ENCODE peak calls at places on chromosome 5, in six cellular contexts. O is neural progenitor cell, C is HCT116, V is MM.1S, D is GM23248, N is GM23338. W is an unnamed sample.

GRCh38 chr5:6201626-6202025 is 176.7 kb downstream of the MED10 start:
- DNase-seq in O (no peak), C (no peak), V (no peak), D (peak), N (no peak), W (no peak)

GRCh38 chr5:141001466-141001853 is 35.2 kb downstream of the PCDHAC2 start:
- DNase-seq in O (peak), C (peak), V (no peak), D (no peak), N (peak), W (peak)

GRCh38 chr5:38607930-38608545 is 51.6 kb upstream of the LIFR start:
- DNase-seq in O (no peak), C (no peak), V (no peak), D (no peak), N (no peak), W (peak)

GRCh38 chr5:72166070-72166979 is 59.0 kb downstream of the MAP1B start:
- DNase-seq in O (peak), C (no peak), V (no peak), D (peak), N (peak), W (peak)

GRCh38 chr5:594241-594860 is 17.8 kb upstream of the CEP72 start:
- DNase-seq in O (no peak), C (no peak), V (no peak), D (no peak), N (no peak), W (no peak)

GRCh38 chr5:170265527-170265926 is 32.0 kb downstream of the LCP2 start:
- DNase-seq in O (peak), C (no peak), V (no peak), D (peak), N (peak), W (peak)

GRCh38 chr5:153153086-153153485 is 337.4 kb upstream of the GRIA1 start:
- DNase-seq in O (no peak), C (no peak), V (peak), D (peak), N (no peak), W (no peak)

GRCh38 chr5:109350537-109351270 is 59.1 kb downstream of the PJA2 start:
- DNase-seq in O (no peak), C (no peak), V (no peak), D (peak), N (no peak), W (no peak)

GRCh38 chr5:150641826-150642566 is 1.5 kb downstream of the SYNPO start:
- DNase-seq in O (peak), C (no peak), V (no peak), D (peak), N (no peak), W (no peak)

GRCh38 chr5:53512539-53512938 is 32.1 kb downstream of the FST start:
- DNase-seq in O (no peak), C (no peak), V (no peak), D (no peak), N (no peak), W (no peak)

GRCh38 chr5:33370135-33370472 is 70.7 kb upstream of the TARS1 start:
- DNase-seq in O (no peak), C (peak), V (no peak), D (peak), N (no peak), W (no peak)

GRCh38 chr5:78586251-78586650 is 62.3 kb downstream of the LHFPL2 start:
- DNase-seq in O (no peak), C (no peak), V (no peak), D (peak), N (no peak), W (peak)

GRCh38 chr5:92544042-92544441 is 1037.0 kb downstream of the NR2F1-AS1 start:
- DNase-seq in O (no peak), C (no peak), V (no peak), D (peak), N (no peak), W (no peak)

GRCh38 chr5:32096891-32097592 is 77.1 kb downstream of the GOLPH3 start:
- DNase-seq in O (no peak), C (no peak), V (no peak), D (no peak), N (no peak), W (no peak)

GRCh38 chr5:35131723-35132122 is 84.0 kb upstream of the AGXT2 start:
- DNase-seq in O (no peak), C (no peak), V (no peak), D (peak), N (no peak), W (no peak)

GRCh38 chr5:127011961-127012644 is 18.3 kb downstream of the MARCHF3 start:
- DNase-seq in O (no peak), C (no peak), V (peak), D (no peak), N (no peak), W (no peak)

GRCh38 chr5:173197375-173197891 is 37.6 kb downstream of the NKX2-5 start:
- DNase-seq in O (no peak), C (no peak), V (no peak), D (peak), N (no peak), W (no peak)

GRCh38 chr5:172716796-172717313 is 54.1 kb downstream of the DUSP1 start:
- DNase-seq in O (peak), C (peak), V (peak), D (peak), N (peak), W (peak)

GRCh38 chr5:92641031-92641962 is 939.7 kb downstream of the NR2F1-AS1 start:
- DNase-seq in O (no peak), C (peak), V (peak), D (peak), N (no peak), W (peak)

GRCh38 chr5:160769264-160769663 is 82.7 kb downstream of the ATP10B start:
- DNase-seq in O (no peak), C (no peak), V (no peak), D (no peak), N (no peak), W (no peak)

GRCh38 chr5:140131967-140132409 is 6.3 kb downstream of the IGIP start:
- DNase-seq in O (no peak), C (peak), V (no peak), D (peak), N (no peak), W (no peak)

GRCh38 chr5:74316064-74316586 is 324.4 kb downstream of the ENC1 start:
- DNase-seq in O (peak), C (no peak), V (no peak), D (peak), N (no peak), W (peak)

GRCh38 chr5:112283943-112284342 is 135.1 kb downstream of the EPB41L4A start:
- DNase-seq in O (no peak), C (no peak), V (no peak), D (no peak), N (no peak), W (no peak)

GRCh38 chr5:133611357-133612020 is 852 bp downstream of the FSTL4 start:
- DNase-seq in O (peak), C (no peak), V (no peak), D (no peak), N (peak), W (peak)
- TF ChIP-seq EZH2 in O (peak), C (no peak), V (no peak), D (peak), N (peak), W (peak)

DNA sequence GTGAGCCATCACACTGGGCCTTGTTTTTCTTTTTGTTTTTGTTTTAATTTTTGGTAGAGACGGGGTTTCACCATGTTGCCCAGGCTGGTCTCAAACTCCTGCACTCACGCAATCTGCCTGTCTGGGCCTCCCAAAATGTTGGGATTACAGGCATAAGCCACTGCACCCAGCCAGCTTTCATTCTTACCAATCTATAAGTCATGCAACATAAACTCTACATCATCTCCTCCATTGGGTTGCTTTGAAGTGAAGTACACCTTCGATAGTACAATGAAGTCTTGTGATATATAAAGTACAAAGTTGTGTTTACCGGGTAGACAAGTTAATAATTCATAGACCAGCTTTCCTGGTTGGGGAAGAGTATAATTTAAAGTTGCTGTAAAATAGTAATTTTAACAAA is 8.8 kb upstream of the CDK7 start:
- DNase-seq in O (no peak), C (no peak), V (no peak), D (no peak), N (no peak), W (no peak)
- TF ChIP-seq EZH2phosphoT487 in O (no peak), C (no peak), V (no peak), D (no peak), N (no peak), W (no peak)

GRCh38 chr5:143011621-143012020 is 241.4 kb downstream of the ARHGAP26 start:
- DNase-seq in O (no peak), C (no peak), V (no peak), D (peak), N (no peak), W (no peak)
- H3K4me2 ChIP-seq in O (no peak), C (no peak), V (no peak), D (no peak), N (no peak), W (no peak)

DNA sequence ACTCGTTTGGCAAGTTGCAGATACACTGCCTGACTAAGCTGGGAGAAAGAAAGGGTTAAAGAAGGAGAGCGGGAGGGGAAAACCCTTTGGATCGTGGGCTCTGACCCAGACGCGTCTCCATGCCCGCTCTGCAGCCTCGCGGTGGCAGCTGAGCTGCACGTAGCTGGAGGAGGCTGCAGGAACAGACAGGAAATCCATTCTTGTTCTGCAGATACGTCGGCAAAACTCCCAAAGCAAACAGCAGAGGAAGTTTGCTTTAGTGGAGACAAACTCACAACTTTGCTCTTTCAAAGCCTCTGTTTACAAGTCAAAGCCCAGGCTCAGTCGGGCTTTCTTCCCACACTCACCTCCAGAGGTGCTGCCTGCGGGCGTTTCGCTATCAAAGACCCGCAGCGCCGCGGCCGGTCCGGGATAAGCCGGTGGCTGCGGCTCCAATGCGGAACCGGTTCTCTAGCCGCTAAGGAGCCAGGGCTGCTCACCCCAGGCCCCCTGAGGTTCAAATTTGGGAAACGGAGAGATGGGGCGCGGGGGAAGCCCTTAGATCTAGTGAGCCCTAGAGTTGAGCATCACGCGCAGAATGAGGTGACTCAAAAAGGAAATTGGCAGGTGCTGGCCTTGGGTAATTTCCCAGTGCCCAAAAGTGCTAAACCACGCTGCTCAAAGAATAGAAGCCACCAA is 60.7 kb downstream of the MAT2B start:
- DNase-seq in O (peak), C (no peak), V (peak), D (peak), N (peak), W (peak)
- TF ChIP-seq EZH2 in O (no peak), C (no peak), V (no peak), D (no peak), N (no peak), W (no peak)

GRCh38 chr5:174903333-174903732 is 179.0 kb downstream of the MSX2 start:
- DNase-seq in O (no peak), C (peak), V (no peak), D (no peak), N (no peak), W (no peak)
- TF ChIP-seq EZH2phosphoT487 in O (no peak), C (no peak), V (no peak), D (no peak), N (no peak), W (no peak)

GRCh38 chr5:59188415-59189225 is 605.7 kb downstream of the RAB3C start:
- DNase-seq in O (peak), C (peak), V (peak), D (peak), N (peak), W (peak)
- H3K4me2 ChIP-seq in O (peak), C (peak), V (peak), D (peak), N (peak), W (peak)

GRCh38 chr5:88660947-88661869 is 221.8 kb downstream of the MEF2C start:
- DNase-seq in O (peak), C (peak), V (peak), D (peak), N (peak), W (peak)
- TF ChIP-seq EZH2 in O (peak), C (no peak), V (no peak), D (peak), N (peak), W (peak)

GRCh38 chr5:142816577-142816976 is 46.4 kb downstream of the ARHGAP26 start:
- DNase-seq in O (no peak), C (no peak), V (no peak), D (peak), N (no peak), W (no peak)
- TF ChIP-seq EZH2phosphoT487 in O (no peak), C (no peak), V (no peak), D (no peak), N (no peak), W (no peak)

GRCh38 chr5:83839788-83840187 is 119.1 kb upstream of the HAPLN1 start:
- DNase-seq in O (no peak), C (no peak), V (no peak), D (no peak), N (no peak), W (peak)
- H3K4me2 ChIP-seq in O (no peak), C (no peak), V (no peak), D (no peak), N (no peak), W (peak)